ENCODE peak calls at places on chromosomes 2 and 18, in eight cellular contexts. Z is ovary, Q is upper lobe of left lung, V is GM23248, I is foreskin keratinocyte, H is H9, C is OCI-LY7, T is A549. R is an unnamed sample.

GRCh38 chr2:9552491-9553178 is 3.0 kb downstream of the ADAM17 start:
- DNase-seq in Z (no peak), Q (no peak), C (no peak), I (peak; percentile 68), H (no peak), V (peak; percentile 91), T (peak; percentile 66), R (peak; percentile 53)

GRCh38 chr2:227780981-227781630 is 32.5 kb upstream of the CCL20 start:
- DNase-seq in H (no peak), V (no peak), T (no peak), Q (no peak), C (no peak), I (no peak), Z (no peak), R (peak; percentile 43)

GRCh38 chr2:96241901-96242611 is 23.7 kb downstream of the TMEM127 start:
- DNase-seq in H (no peak), T (no peak), Z (no peak), V (peak; percentile 86), I (peak; percentile 65), Q (peak; percentile 73), C (peak; percentile 79), R (peak; percentile 41)

GRCh38 chr2:213216461-213216860 is 65.0 kb upstream of the IKZF2 start:
- DNase-seq in H (no peak), I (peak; percentile 81), Q (no peak), T (no peak), C (no peak), V (peak; percentile 46), Z (no peak), R (no peak)

GRCh38 chr2:37689751-37690150 is 18.3 kb upstream of the CDC42EP3 start:
- DNase-seq in C (no peak), H (no peak), V (no peak), I (no peak), Z (no peak), Q (no peak), T (no peak), R (no peak)

GRCh38 chr2:190468814-190469569 is 60.8 kb downstream of the MFSD6 start:
- DNase-seq in T (peak; percentile 39), Z (peak; percentile 75), C (peak; percentile 31), V (peak; percentile 97), H (no peak), Q (peak; percentile 56), I (peak; percentile 79), R (no peak)

GRCh38 chr18:7844418-7844817 is 277.3 kb downstream of the PTPRM start:
- DNase-seq in I (peak; percentile 50), H (no peak), C (no peak), Z (no peak), V (no peak), T (no peak), Q (no peak), R (no peak)

GRCh38 chr2:80374105-80374504 is 69.6 kb upstream of the LRRTM1 start:
- DNase-seq in I (no peak), C (no peak), V (no peak), T (no peak), Z (no peak), H (no peak), Q (no peak), R (no peak)

GRCh38 chr2:30155889-30156658 is 9.3 kb downstream of the YPEL5 start:
- DNase-seq in H (no peak), I (no peak), C (no peak), Q (no peak), V (no peak), Z (no peak), T (no peak), R (peak; percentile 11)
- H3K4me1 ChIP-seq in H (no peaks in the 10 kb centered on the region), I (no peaks in the 10 kb centered on the region), C (peaks cover 31% of the 10 kb centered on the region), Q (peaks cover 23% of the 10 kb centered on the region), V (no peaks in the 10 kb centered on the region), Z (no peaks in the 10 kb centered on the region), T (peaks cover 16% of the 10 kb centered on the region), R (peaks cover 4% of the 10 kb centered on the region)

GRCh38 chr2:237700583-237701032 is 73.2 kb downstream of the LRRFIP1 start:
- DNase-seq in Q (peak; percentile 75), Z (no peak), C (peak; percentile 29), T (no peak), I (no peak), V (peak; percentile 74), H (no peak), R (peak; percentile 27)

GRCh38 chr2:237699870-237700582 is 72.6 kb downstream of the LRRFIP1 start:
- DNase-seq in T (no peak), C (no peak), Q (no peak), I (no peak), V (no peak), Z (no peak), H (no peak), R (no peak)

GRCh38 chr2:237701859-237702370 is 74.5 kb downstream of the LRRFIP1 start:
- DNase-seq in V (no peak), H (no peak), I (no peak), Z (no peak), C (no peak), Q (no peak), T (no peak), R (no peak)

GRCh38 chr2:237702439-237703397 is 75.3 kb downstream of the LRRFIP1 start:
- DNase-seq in C (no peak), H (peak; percentile 77), Q (peak; percentile 67), I (no peak), T (no peak), Z (peak; percentile 61), V (peak; percentile 83), R (no peak)

GRCh38 chr2:237701033-237701858 is 73.9 kb downstream of the LRRFIP1 start:
- DNase-seq in Z (no peak), H (no peak), V (no peak), C (no peak), Q (no peak), T (no peak), I (no peak), R (no peak)
- H3K4me1 ChIP-seq in Z (peaks cover 25% of the 10 kb centered on the region), H (peaks cover 32% of the 10 kb centered on the region), V (peaks cover 56% of the 10 kb centered on the region), C (peaks cover 76% of the 10 kb centered on the region), Q (peaks cover 100% of the 10 kb centered on the region), T (peaks cover 61% of the 10 kb centered on the region), I (peaks cover 40% of the 10 kb centered on the region), R (peaks cover 99% of the 10 kb centered on the region)

DNA sequence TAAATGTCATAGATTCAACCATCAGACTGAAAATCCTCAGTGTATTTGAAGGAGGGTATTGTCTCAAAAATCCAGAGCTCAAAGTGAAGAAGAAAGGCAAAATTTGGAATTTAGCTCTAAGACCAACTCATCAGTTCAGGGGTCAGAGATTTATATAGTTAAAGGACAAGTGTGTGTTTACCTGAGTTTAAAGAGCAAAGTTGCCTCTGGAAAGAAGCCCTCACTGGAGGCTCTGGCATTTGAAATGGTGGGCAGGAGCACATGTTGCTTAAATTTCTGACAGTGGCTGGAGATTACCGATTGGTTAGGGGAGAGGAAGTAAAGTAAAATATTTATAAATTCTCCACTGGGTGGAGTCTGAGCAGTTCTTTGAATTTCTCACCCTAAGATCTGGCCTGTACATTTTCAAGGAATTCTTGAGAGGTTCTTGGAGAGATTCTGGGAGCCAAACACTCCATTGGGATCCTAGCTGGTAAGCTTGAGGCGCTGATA is at the start of gene KYNU:
- DNase-seq in T (no peak), C (no peak), Z (no peak), Q (no peak), H (no peak), I (no peak), V (peak; percentile 13), R (no peak)
- H3K4me1 ChIP-seq in T (peaks cover 54% of the 10 kb centered on the region), C (no peaks in the 10 kb centered on the region), Z (no peaks in the 10 kb centered on the region), Q (peaks cover 9% of the 10 kb centered on the region), H (no peaks in the 10 kb centered on the region), I (peaks cover 50% of the 10 kb centered on the region), V (peaks cover 51% of the 10 kb centered on the region), R (no peaks in the 10 kb centered on the region)

GRCh38 chr2:144479659-144480058 is 40.3 kb downstream of the ZEB2 start:
- DNase-seq in C (no peak), T (no peak), Z (no peak), Q (no peak), H (peak; percentile 46), V (no peak), I (no peak), R (no peak)
- H3K4me1 ChIP-seq in C (peaks cover 12% of the 10 kb centered on the region), T (peaks cover 5% of the 10 kb centered on the region), Z (peaks cover 19% of the 10 kb centered on the region), Q (peaks cover 34% of the 10 kb centered on the region), H (peaks cover 7% of the 10 kb centered on the region), V (peaks cover 64% of the 10 kb centered on the region), I (no peaks in the 10 kb centered on the region), R (no peaks in the 10 kb centered on the region)

GRCh38 chr2:101403745-101404144 is 16.4 kb upstream of the CREG2 start:
- DNase-seq in H (no peak), T (no peak), Z (no peak), I (no peak), V (no peak), C (no peak), Q (no peak), R (no peak)
- H3K4me1 ChIP-seq in H (no peaks in the 10 kb centered on the region), T (no peaks in the 10 kb centered on the region), Z (no peaks in the 10 kb centered on the region), I (no peaks in the 10 kb centered on the region), V (peaks cover 3% of the 10 kb centered on the region), C (no peaks in the 10 kb centered on the region), Q (no peaks in the 10 kb centered on the region), R (no peaks in the 10 kb centered on the region)

GRCh38 chr2:127082974-127083373 is 24.0 kb downstream of the BIN1 start:
- DNase-seq in C (no peak), I (no peak), V (peak; percentile 39), T (no peak), Z (no peak), Q (no peak), H (no peak), R (no peak)
- H3K4me1 ChIP-seq in C (peaks cover 26% of the 10 kb centered on the region), I (no peaks in the 10 kb centered on the region), V (peaks cover 37% of the 10 kb centered on the region), T (peaks cover 54% of the 10 kb centered on the region), Z (peaks cover 40% of the 10 kb centered on the region), Q (peaks cover 90% of the 10 kb centered on the region), H (no peaks in the 10 kb centered on the region), R (peaks cover 71% of the 10 kb centered on the region)

DNA sequence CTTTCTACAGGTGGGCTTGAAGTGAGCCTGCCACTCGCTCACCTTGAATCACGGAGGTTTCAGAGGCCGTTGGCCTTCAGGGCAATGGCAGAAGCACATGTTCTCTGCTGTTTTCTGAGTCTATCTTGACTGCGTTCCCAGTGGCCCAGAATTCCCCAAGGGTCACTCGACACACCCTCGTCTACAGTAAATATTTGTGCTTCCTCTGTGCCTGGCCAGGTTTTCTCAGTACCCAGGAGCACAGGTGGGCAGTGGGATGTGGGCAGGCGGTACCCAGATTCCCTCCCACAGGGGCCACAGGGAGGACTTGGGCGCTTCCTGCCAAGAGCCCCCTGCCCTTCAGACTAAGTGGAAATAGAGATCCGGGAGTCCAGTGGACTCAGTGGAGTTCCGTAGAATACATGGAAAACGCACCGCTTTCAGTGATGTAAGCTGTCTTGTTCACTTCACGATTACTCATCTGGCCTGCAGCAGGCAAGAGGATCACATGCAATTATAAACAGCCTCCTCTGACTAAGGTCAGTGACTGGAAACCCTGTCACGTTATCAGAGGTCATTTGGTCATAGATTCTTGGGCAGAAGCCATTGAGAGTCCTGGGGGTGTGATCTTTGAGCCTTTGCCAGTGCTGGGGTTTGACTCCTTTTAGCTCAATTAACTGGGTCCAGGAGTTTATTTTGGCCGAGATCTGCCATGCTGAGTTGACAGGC is 179.8 kb downstream of the NEDD4L start:
- DNase-seq in Z (no peak), Q (peak; percentile 80), T (peak; percentile 65), V (peak; percentile 97), C (no peak), I (peak; percentile 90), H (no peak), R (no peak)
- H3K4me1 ChIP-seq in Z (peaks cover 9% of the 10 kb centered on the region), Q (peaks cover 46% of the 10 kb centered on the region), T (peaks cover 52% of the 10 kb centered on the region), V (peaks cover 39% of the 10 kb centered on the region), C (no peaks in the 10 kb centered on the region), I (peaks cover 26% of the 10 kb centered on the region), H (peaks cover 15% of the 10 kb centered on the region), R (peaks cover 6% of the 10 kb centered on the region)

R was measured in CD4-positive, CD25-positive, alpha-beta regulatory T cell.